ENCODE peak calls at places on chromosome 20, in nine cellular contexts. One of them, this sample, is unnamed.

GRCh38 chr20:58416832-58417231 is 27.8 kb downstream of the VAPB start:
- DNase-seq in transverse colon: no peak
- DNase-seq in stomach: no peak
- DNase-seq in spleen: no peak
- DNase-seq in GM12878: no peak
- DNase-seq in breast epithelium: no peak
- DNase-seq in sigmoid colon: no peak
- DNase-seq in GM23338: no peak
- DNase-seq in K562: no peak
- DNase-seq in this sample: no peak

GRCh38 chr20:49948809-49949507 is 12.8 kb downstream of the RNF114 start:
- DNase-seq in transverse colon: no peak
- DNase-seq in stomach: no peak
- DNase-seq in spleen: no peak
- DNase-seq in GM12878: no peak
- DNase-seq in breast epithelium: no peak
- DNase-seq in sigmoid colon: no peak
- DNase-seq in GM23338: no peak
- DNase-seq in K562: no peak
- DNase-seq in this sample: no peak

GRCh38 chr20:9663423-9663822 is 149.0 kb downstream of the LAMP5 start:
- DNase-seq in transverse colon: no peak
- DNase-seq in stomach: no peak
- DNase-seq in spleen: no peak
- DNase-seq in GM12878: no peak
- DNase-seq in breast epithelium: no peak
- DNase-seq in sigmoid colon: no peak
- DNase-seq in GM23338: no peak
- DNase-seq in K562: no peak
- DNase-seq in this sample: no peak

GRCh38 chr20:30815577-30816181 is 441.8 kb upstream of the DEFB115 start:
- DNase-seq in transverse colon: no peak
- DNase-seq in stomach: no peak
- DNase-seq in spleen: peak
- DNase-seq in GM12878: no peak
- DNase-seq in breast epithelium: no peak
- DNase-seq in sigmoid colon: no peak
- DNase-seq in GM23338: peak
- DNase-seq in K562: no peak
- DNase-seq in this sample: no peak

GRCh38 chr20:23143098-23143497 is 57.0 kb upstream of the CD93 start:
- DNase-seq in transverse colon: peak
- DNase-seq in stomach: peak
- DNase-seq in spleen: no peak
- DNase-seq in GM12878: no peak
- DNase-seq in breast epithelium: no peak
- DNase-seq in sigmoid colon: peak
- DNase-seq in GM23338: no peak
- DNase-seq in K562: no peak
- DNase-seq in this sample: peak

GRCh38 chr20:51372176-51372803 is 170.2 kb downstream of the NFATC2 start:
- DNase-seq in transverse colon: peak
- DNase-seq in stomach: peak
- DNase-seq in spleen: peak
- DNase-seq in GM12878: no peak
- DNase-seq in breast epithelium: peak
- DNase-seq in sigmoid colon: peak
- DNase-seq in GM23338: peak
- DNase-seq in K562: peak
- DNase-seq in this sample: peak

GRCh38 chr20:38870733-38871559 is 55.3 kb upstream of the FAM83D start:
- DNase-seq in transverse colon: peak
- DNase-seq in stomach: no peak
- DNase-seq in spleen: peak
- DNase-seq in GM12878: no peak
- DNase-seq in breast epithelium: no peak
- DNase-seq in sigmoid colon: no peak
- DNase-seq in GM23338: peak
- DNase-seq in K562: peak
- DNase-seq in this sample: no peak

GRCh38 chr20:39851459-39851858 is 837.6 kb downstream of the MAFB start:
- DNase-seq in transverse colon: no peak
- DNase-seq in stomach: no peak
- DNase-seq in spleen: no peak
- DNase-seq in GM12878: no peak
- DNase-seq in breast epithelium: no peak
- DNase-seq in sigmoid colon: no peak
- DNase-seq in GM23338: no peak
- DNase-seq in K562: no peak
- DNase-seq in this sample: no peak

GRCh38 chr20:15236812-15237211 is 899.4 kb upstream of the FLRT3 start:
- DNase-seq in transverse colon: peak
- DNase-seq in stomach: peak
- DNase-seq in spleen: no peak
- DNase-seq in GM12878: peak
- DNase-seq in breast epithelium: no peak
- DNase-seq in sigmoid colon: no peak
- DNase-seq in GM23338: peak
- DNase-seq in K562: no peak
- DNase-seq in this sample: no peak

GRCh38 chr20:12241065-12241464 is 323.4 kb downstream of the BTBD3 start:
- DNase-seq in transverse colon: no peak
- DNase-seq in stomach: no peak
- DNase-seq in spleen: no peak
- DNase-seq in GM12878: no peak
- DNase-seq in breast epithelium: no peak
- DNase-seq in sigmoid colon: no peak
- DNase-seq in GM23338: no peak
- DNase-seq in K562: no peak
- DNase-seq in this sample: no peak

GRCh38 chr20:45828589-45828988 is 1.5 kb upstream of the TNNC2 start:
- DNase-seq in transverse colon: no peak
- DNase-seq in stomach: no peak
- DNase-seq in spleen: peak
- DNase-seq in GM12878: no peak
- DNase-seq in breast epithelium: no peak
- DNase-seq in sigmoid colon: no peak
- DNase-seq in GM23338: no peak
- DNase-seq in K562: no peak
- DNase-seq in this sample: no peak

GRCh38 chr20:32534661-32535240 is 50.4 kb downstream of the NOL4L start:
- DNase-seq in transverse colon: no peak
- DNase-seq in stomach: no peak
- DNase-seq in spleen: no peak
- DNase-seq in GM12878: no peak
- DNase-seq in breast epithelium: no peak
- DNase-seq in sigmoid colon: no peak
- DNase-seq in GM23338: peak
- DNase-seq in K562: no peak
- DNase-seq in this sample: no peak

GRCh38 chr20:5222919-5223634 is 93.7 kb downstream of the PROKR2 start:
- DNase-seq in transverse colon: peak
- DNase-seq in stomach: peak
- DNase-seq in spleen: peak
- DNase-seq in GM12878: peak
- DNase-seq in breast epithelium: no peak
- DNase-seq in sigmoid colon: no peak
- DNase-seq in GM23338: peak
- DNase-seq in K562: peak
- DNase-seq in this sample: no peak

GRCh38 chr20:38173237-38174156 is 8.4 kb upstream of the TGM2 start:
- DNase-seq in transverse colon: no peak
- DNase-seq in stomach: peak
- DNase-seq in spleen: no peak
- DNase-seq in GM12878: no peak
- DNase-seq in breast epithelium: no peak
- DNase-seq in sigmoid colon: peak
- DNase-seq in GM23338: peak
- DNase-seq in K562: peak
- DNase-seq in this sample: no peak

GRCh38 chr20:37943033-37943432 is 40.1 kb downstream of the VSTM2L start:
- DNase-seq in transverse colon: no peak
- DNase-seq in stomach: peak
- DNase-seq in spleen: no peak
- DNase-seq in GM12878: no peak
- DNase-seq in breast epithelium: peak
- DNase-seq in sigmoid colon: no peak
- DNase-seq in GM23338: no peak
- DNase-seq in K562: no peak
- DNase-seq in this sample: peak

GRCh38 chr20:47233333-47234188 is 122.9 kb downstream of the ZMYND8 start:
- DNase-seq in transverse colon: no peak
- DNase-seq in stomach: no peak
- DNase-seq in spleen: no peak
- DNase-seq in GM12878: no peak
- DNase-seq in breast epithelium: no peak
- DNase-seq in sigmoid colon: no peak
- DNase-seq in GM23338: no peak
- DNase-seq in K562: no peak
- DNase-seq in this sample: no peak

GRCh38 chr20:17875106-17875980 is 93.3 kb downstream of the SNX5 start:
- DNase-seq in transverse colon: peak
- DNase-seq in stomach: peak
- DNase-seq in spleen: no peak
- DNase-seq in GM12878: no peak
- DNase-seq in breast epithelium: peak
- DNase-seq in sigmoid colon: peak
- DNase-seq in GM23338: no peak
- DNase-seq in K562: no peak
- DNase-seq in this sample: peak
- TF ChIP-seq POLR2AphosphoS5 in transverse colon: peak
- TF ChIP-seq POLR2AphosphoS5 in stomach: peak
- TF ChIP-seq POLR2AphosphoS5 in spleen: no peak
- TF ChIP-seq POLR2AphosphoS5 in GM12878: no peak
- TF ChIP-seq POLR2AphosphoS5 in breast epithelium: peak
- TF ChIP-seq POLR2AphosphoS5 in sigmoid colon: peak
- TF ChIP-seq POLR2AphosphoS5 in GM23338: no peak
- TF ChIP-seq POLR2AphosphoS5 in K562: no peak
- TF ChIP-seq POLR2AphosphoS5 in this sample: no peak

DNA sequence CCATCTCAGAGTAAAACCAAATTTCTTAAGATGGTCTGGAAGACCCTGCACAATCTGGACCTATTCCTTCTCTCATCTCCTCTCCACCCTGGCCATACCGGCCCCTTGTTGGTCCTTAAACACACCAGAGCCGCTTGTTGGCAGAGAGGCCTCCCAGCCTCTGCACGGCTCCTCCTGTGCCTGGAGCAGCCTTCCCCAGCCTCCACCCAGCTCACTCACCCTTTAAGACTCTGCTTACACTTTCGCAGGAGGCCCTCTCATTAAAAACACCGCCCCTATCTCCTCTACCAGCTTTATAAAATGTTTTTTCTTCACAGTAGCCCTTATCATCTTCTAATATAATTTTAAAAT is 49.8 kb downstream of the BANF2 start:
- DNase-seq in transverse colon: no peak
- DNase-seq in stomach: peak
- DNase-seq in spleen: no peak
- DNase-seq in GM12878: no peak
- DNase-seq in breast epithelium: no peak
- DNase-seq in sigmoid colon: no peak
- DNase-seq in GM23338: no peak
- DNase-seq in K562: no peak
- DNase-seq in this sample: no peak
- H3K27ac ChIP-seq in transverse colon: no peak
- H3K27ac ChIP-seq in stomach: peak
- H3K27ac ChIP-seq in spleen: no peak
- H3K27ac ChIP-seq in GM12878: no peak
- H3K27ac ChIP-seq in breast epithelium: no peak
- H3K27ac ChIP-seq in sigmoid colon: no peak
- H3K27ac ChIP-seq in GM23338: no peak
- H3K27ac ChIP-seq in K562: no peak
- H3K27ac ChIP-seq in this sample: no peak

DNA sequence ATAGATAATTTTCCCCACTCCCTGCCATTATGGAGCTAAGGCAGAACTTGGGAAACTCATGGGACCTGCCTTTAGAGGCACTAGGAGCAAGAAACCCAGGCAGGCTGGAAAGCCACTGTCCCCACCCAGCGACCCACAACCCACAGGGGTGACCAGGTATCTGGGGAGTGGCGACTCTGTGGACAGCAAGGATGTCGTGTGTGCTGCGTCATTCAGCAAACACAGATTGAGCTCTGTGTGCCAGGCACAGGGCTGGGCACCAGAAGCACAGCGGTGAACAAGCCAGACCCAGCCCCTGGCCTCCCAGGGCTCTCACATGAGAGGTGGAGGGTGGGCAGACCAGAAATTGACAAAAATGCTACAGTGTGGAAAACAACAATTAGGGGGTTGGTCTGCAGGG is 27.7 kb downstream of the DLGAP4 start:
- DNase-seq in transverse colon: no peak
- DNase-seq in stomach: peak
- DNase-seq in spleen: peak
- DNase-seq in GM12878: no peak
- DNase-seq in breast epithelium: no peak
- DNase-seq in sigmoid colon: no peak
- DNase-seq in GM23338: no peak
- DNase-seq in K562: no peak
- DNase-seq in this sample: no peak
- TF ChIP-seq POLR2AphosphoS5 in transverse colon: no peak
- TF ChIP-seq POLR2AphosphoS5 in stomach: no peak
- TF ChIP-seq POLR2AphosphoS5 in spleen: no peak
- TF ChIP-seq POLR2AphosphoS5 in GM12878: no peak
- TF ChIP-seq POLR2AphosphoS5 in breast epithelium: no peak
- TF ChIP-seq POLR2AphosphoS5 in sigmoid colon: no peak
- TF ChIP-seq POLR2AphosphoS5 in GM23338: no peak
- TF ChIP-seq POLR2AphosphoS5 in K562: no peak
- TF ChIP-seq POLR2AphosphoS5 in this sample: no peak

GRCh38 chr20:16360668-16361067 is 212.6 kb downstream of the KIF16B start:
- DNase-seq in transverse colon: no peak
- DNase-seq in stomach: no peak
- DNase-seq in spleen: no peak
- DNase-seq in GM12878: no peak
- DNase-seq in breast epithelium: no peak
- DNase-seq in sigmoid colon: no peak
- DNase-seq in GM23338: no peak
- DNase-seq in K562: no peak
- DNase-seq in this sample: no peak

GRCh38 chr20:16363832-16364687 is 209.2 kb downstream of the KIF16B start:
- DNase-seq in transverse colon: no peak
- DNase-seq in stomach: no peak
- DNase-seq in spleen: no peak
- DNase-seq in GM12878: no peak
- DNase-seq in breast epithelium: no peak
- DNase-seq in sigmoid colon: no peak
- DNase-seq in GM23338: no peak
- DNase-seq in K562: no peak
- DNase-seq in this sample: no peak

GRCh38 chr20:16366548-16366947 is 206.7 kb downstream of the KIF16B start:
- DNase-seq in transverse colon: no peak
- DNase-seq in stomach: no peak
- DNase-seq in spleen: no peak
- DNase-seq in GM12878: no peak
- DNase-seq in breast epithelium: no peak
- DNase-seq in sigmoid colon: no peak
- DNase-seq in GM23338: no peak
- DNase-seq in K562: no peak
- DNase-seq in this sample: no peak

GRCh38 chr20:16367948-16368560 is 205.2 kb downstream of the KIF16B start:
- DNase-seq in transverse colon: no peak
- DNase-seq in stomach: no peak
- DNase-seq in spleen: no peak
- DNase-seq in GM12878: no peak
- DNase-seq in breast epithelium: no peak
- DNase-seq in sigmoid colon: no peak
- DNase-seq in GM23338: no peak
- DNase-seq in K562: no peak
- DNase-seq in this sample: no peak

GRCh38 chr20:16362642-16363041 is 210.6 kb downstream of the KIF16B start:
- DNase-seq in transverse colon: no peak
- DNase-seq in stomach: no peak
- DNase-seq in spleen: no peak
- DNase-seq in GM12878: no peak
- DNase-seq in breast epithelium: no peak
- DNase-seq in sigmoid colon: no peak
- DNase-seq in GM23338: no peak
- DNase-seq in K562: no peak
- DNase-seq in this sample: no peak
- H3K27ac ChIP-seq in transverse colon: no peak
- H3K27ac ChIP-seq in stomach: no peak
- H3K27ac ChIP-seq in spleen: no peak
- H3K27ac ChIP-seq in GM12878: no peak
- H3K27ac ChIP-seq in breast epithelium: no peak
- H3K27ac ChIP-seq in sigmoid colon: no peak
- H3K27ac ChIP-seq in GM23338: no peak
- H3K27ac ChIP-seq in K562: no peak
- H3K27ac ChIP-seq in this sample: no peak

This sample was measured in suprapubic skin.